ENCODE peak calls at places on chromosome 11, in ten cellular contexts. One of them, this sample, is unnamed.

GRCh38 chr11:94968334-94968958 is 4.9 kb downstream of the CWC15 start:
- DNase-seq in activated B cell treated with CpG ODN at 0.5 μM for 24 hours: no peak
- DNase-seq in SK-MEL-5: peak; percentile 50
- DNase-seq in stimulated activated naive CD4-positive, alpha-beta T cell: no peak
- DNase-seq in T-helper 9 cell: no peak
- DNase-seq in stimulated activated CD8-positive, alpha-beta memory T cell treated with anti-CD3 and anti-CD28 coated beads, Interleukin-4, amount 100 ng/mL, for 4 hours: no peak
- DNase-seq in Caki2: no peak
- DNase-seq in fibroblast of mammary gland: peak; percentile 75
- DNase-seq in small intestine: no peak
- DNase-seq in HTR-8/SVneo: no peak
- DNase-seq in this sample: no peak

GRCh38 chr11:75597636-75598035 is 35.6 kb downstream of the SERPINH1 start:
- DNase-seq in stimulated activated naive CD4-positive, alpha-beta T cell: no peak
- DNase-seq in stimulated activated CD8-positive, alpha-beta memory T cell treated with anti-CD3 and anti-CD28 coated beads, Interleukin-4, amount 100 ng/mL, for 4 hours: no peak
- DNase-seq in activated B cell treated with CpG ODN at 0.5 μM for 24 hours: no peak
- DNase-seq in HTR-8/SVneo: peak; percentile 73
- DNase-seq in small intestine: peak; percentile 38
- DNase-seq in Caki2: no peak
- DNase-seq in SK-MEL-5: peak; percentile 81
- DNase-seq in fibroblast of mammary gland: peak; percentile 38
- DNase-seq in T-helper 9 cell: no peak
- DNase-seq in this sample: peak; percentile 38

GRCh38 chr11:64856382-64857227 is 12.2 kb upstream of the CDC42BPG start:
- DNase-seq in fibroblast of mammary gland: peak; percentile 90
- DNase-seq in T-helper 9 cell: no peak
- DNase-seq in activated B cell treated with CpG ODN at 0.5 μM for 24 hours: peak; percentile 45
- DNase-seq in HTR-8/SVneo: peak; percentile 53
- DNase-seq in stimulated activated CD8-positive, alpha-beta memory T cell treated with anti-CD3 and anti-CD28 coated beads, Interleukin-4, amount 100 ng/mL, for 4 hours: no peak
- DNase-seq in Caki2: peak; percentile 88
- DNase-seq in small intestine: peak; percentile 87
- DNase-seq in SK-MEL-5: no peak
- DNase-seq in stimulated activated naive CD4-positive, alpha-beta T cell: no peak
- DNase-seq in this sample: peak; percentile 80

GRCh38 chr11:125903753-125904659 is at the start of gene DDX25:
- DNase-seq in HTR-8/SVneo: no peak
- DNase-seq in Caki2: no peak
- DNase-seq in T-helper 9 cell: no peak
- DNase-seq in activated B cell treated with CpG ODN at 0.5 μM for 24 hours: no peak
- DNase-seq in stimulated activated CD8-positive, alpha-beta memory T cell treated with anti-CD3 and anti-CD28 coated beads, Interleukin-4, amount 100 ng/mL, for 4 hours: no peak
- DNase-seq in stimulated activated naive CD4-positive, alpha-beta T cell: peak; percentile 21
- DNase-seq in small intestine: no peak
- DNase-seq in fibroblast of mammary gland: no peak
- DNase-seq in SK-MEL-5: peak; percentile 27
- DNase-seq in this sample: no peak

GRCh38 chr11:115222863-115223530 is 281.2 kb downstream of the CADM1 start:
- DNase-seq in small intestine: no peak
- DNase-seq in HTR-8/SVneo: no peak
- DNase-seq in SK-MEL-5: no peak
- DNase-seq in fibroblast of mammary gland: no peak
- DNase-seq in T-helper 9 cell: no peak
- DNase-seq in stimulated activated CD8-positive, alpha-beta memory T cell treated with anti-CD3 and anti-CD28 coated beads, Interleukin-4, amount 100 ng/mL, for 4 hours: no peak
- DNase-seq in stimulated activated naive CD4-positive, alpha-beta T cell: no peak
- DNase-seq in activated B cell treated with CpG ODN at 0.5 μM for 24 hours: no peak
- DNase-seq in Caki2: no peak
- DNase-seq in this sample: no peak

GRCh38 chr11:87453531-87454089 is 415.9 kb downstream of the TMEM135 start:
- DNase-seq in Caki2: no peak
- DNase-seq in stimulated activated naive CD4-positive, alpha-beta T cell: no peak
- DNase-seq in fibroblast of mammary gland: no peak
- DNase-seq in stimulated activated CD8-positive, alpha-beta memory T cell treated with anti-CD3 and anti-CD28 coated beads, Interleukin-4, amount 100 ng/mL, for 4 hours: no peak
- DNase-seq in small intestine: no peak
- DNase-seq in T-helper 9 cell: no peak
- DNase-seq in SK-MEL-5: no peak
- DNase-seq in activated B cell treated with CpG ODN at 0.5 μM for 24 hours: no peak
- DNase-seq in HTR-8/SVneo: no peak
- DNase-seq in this sample: no peak

GRCh38 chr11:14300661-14301304 is 58.2 kb downstream of the RRAS2 start:
- DNase-seq in SK-MEL-5: peak; percentile 86
- DNase-seq in small intestine: peak; percentile 66
- DNase-seq in stimulated activated naive CD4-positive, alpha-beta T cell: peak; percentile 8
- DNase-seq in Caki2: peak; percentile 56
- DNase-seq in T-helper 9 cell: peak; percentile 17
- DNase-seq in stimulated activated CD8-positive, alpha-beta memory T cell treated with anti-CD3 and anti-CD28 coated beads, Interleukin-4, amount 100 ng/mL, for 4 hours: peak; percentile 18
- DNase-seq in HTR-8/SVneo: peak; percentile 60
- DNase-seq in activated B cell treated with CpG ODN at 0.5 μM for 24 hours: no peak
- DNase-seq in fibroblast of mammary gland: peak; percentile 84
- DNase-seq in this sample: peak; percentile 59

GRCh38 chr11:117633976-117634755 is 162.8 kb downstream of the DSCAML1 start:
- DNase-seq in small intestine: no peak
- DNase-seq in Caki2: no peak
- DNase-seq in stimulated activated naive CD4-positive, alpha-beta T cell: no peak
- DNase-seq in activated B cell treated with CpG ODN at 0.5 μM for 24 hours: no peak
- DNase-seq in SK-MEL-5: peak; percentile 26
- DNase-seq in fibroblast of mammary gland: no peak
- DNase-seq in HTR-8/SVneo: no peak
- DNase-seq in stimulated activated CD8-positive, alpha-beta memory T cell treated with anti-CD3 and anti-CD28 coated beads, Interleukin-4, amount 100 ng/mL, for 4 hours: no peak
- DNase-seq in T-helper 9 cell: no peak
- DNase-seq in this sample: no peak

GRCh38 chr11:68214173-68215086 is 1.3 kb upstream of the KMT5B start:
- DNase-seq in SK-MEL-5: no peak
- DNase-seq in Caki2: no peak
- DNase-seq in T-helper 9 cell: peak; percentile 10
- DNase-seq in fibroblast of mammary gland: no peak
- DNase-seq in activated B cell treated with CpG ODN at 0.5 μM for 24 hours: no peak
- DNase-seq in stimulated activated CD8-positive, alpha-beta memory T cell treated with anti-CD3 and anti-CD28 coated beads, Interleukin-4, amount 100 ng/mL, for 4 hours: no peak
- DNase-seq in HTR-8/SVneo: peak; percentile 34
- DNase-seq in stimulated activated naive CD4-positive, alpha-beta T cell: no peak
- DNase-seq in small intestine: no peak
- DNase-seq in this sample: no peak

GRCh38 chr11:6655020-6655789 is 404 bp downstream of the DCHS1 start:
- DNase-seq in SK-MEL-5: no peak
- DNase-seq in fibroblast of mammary gland: no peak
- DNase-seq in stimulated activated naive CD4-positive, alpha-beta T cell: peak; percentile 17
- DNase-seq in stimulated activated CD8-positive, alpha-beta memory T cell treated with anti-CD3 and anti-CD28 coated beads, Interleukin-4, amount 100 ng/mL, for 4 hours: no peak
- DNase-seq in Caki2: no peak
- DNase-seq in activated B cell treated with CpG ODN at 0.5 μM for 24 hours: no peak
- DNase-seq in T-helper 9 cell: no peak
- DNase-seq in HTR-8/SVneo: no peak
- DNase-seq in small intestine: no peak
- DNase-seq in this sample: no peak

GRCh38 chr11:6856871-6857270 is 6.0 kb upstream of the OR10A2 start:
- DNase-seq in stimulated activated naive CD4-positive, alpha-beta T cell: no peak
- DNase-seq in fibroblast of mammary gland: peak; percentile 48
- DNase-seq in activated B cell treated with CpG ODN at 0.5 μM for 24 hours: no peak
- DNase-seq in HTR-8/SVneo: no peak
- DNase-seq in small intestine: no peak
- DNase-seq in Caki2: no peak
- DNase-seq in T-helper 9 cell: no peak
- DNase-seq in SK-MEL-5: no peak
- DNase-seq in stimulated activated CD8-positive, alpha-beta memory T cell treated with anti-CD3 and anti-CD28 coated beads, Interleukin-4, amount 100 ng/mL, for 4 hours: no peak
- DNase-seq in this sample: no peak

GRCh38 chr11:91926967-91927366 is 297.7 kb upstream of the FAT3 start:
- DNase-seq in HTR-8/SVneo: no peak
- DNase-seq in stimulated activated naive CD4-positive, alpha-beta T cell: no peak
- DNase-seq in SK-MEL-5: no peak
- DNase-seq in T-helper 9 cell: no peak
- DNase-seq in fibroblast of mammary gland: peak; percentile 10
- DNase-seq in stimulated activated CD8-positive, alpha-beta memory T cell treated with anti-CD3 and anti-CD28 coated beads, Interleukin-4, amount 100 ng/mL, for 4 hours: no peak
- DNase-seq in Caki2: no peak
- DNase-seq in activated B cell treated with CpG ODN at 0.5 μM for 24 hours: no peak
- DNase-seq in small intestine: no peak
- DNase-seq in this sample: no peak

GRCh38 chr11:122215244-122215992 is 99.4 kb upstream of the BLID start:
- DNase-seq in stimulated activated naive CD4-positive, alpha-beta T cell: no peak
- DNase-seq in Caki2: peak; percentile 62
- DNase-seq in stimulated activated CD8-positive, alpha-beta memory T cell treated with anti-CD3 and anti-CD28 coated beads, Interleukin-4, amount 100 ng/mL, for 4 hours: no peak
- DNase-seq in T-helper 9 cell: no peak
- DNase-seq in small intestine: peak; percentile 49
- DNase-seq in fibroblast of mammary gland: peak; percentile 94
- DNase-seq in HTR-8/SVneo: peak; percentile 81
- DNase-seq in activated B cell treated with CpG ODN at 0.5 μM for 24 hours: no peak
- DNase-seq in SK-MEL-5: peak; percentile 70
- DNase-seq in this sample: peak; percentile 87

GRCh38 chr11:16737860-16738197 is 618 bp upstream of the C11orf58 start:
- DNase-seq in stimulated activated CD8-positive, alpha-beta memory T cell treated with anti-CD3 and anti-CD28 coated beads, Interleukin-4, amount 100 ng/mL, for 4 hours: no peak
- DNase-seq in stimulated activated naive CD4-positive, alpha-beta T cell: no peak
- DNase-seq in Caki2: no peak
- DNase-seq in T-helper 9 cell: no peak
- DNase-seq in SK-MEL-5: no peak
- DNase-seq in activated B cell treated with CpG ODN at 0.5 μM for 24 hours: no peak
- DNase-seq in HTR-8/SVneo: no peak
- DNase-seq in small intestine: no peak
- DNase-seq in fibroblast of mammary gland: no peak
- DNase-seq in this sample: peak; percentile 39

GRCh38 chr11:111635706-111636045 is 33.4 kb downstream of the SIK2 start:
- DNase-seq in small intestine: peak; percentile 64
- DNase-seq in SK-MEL-5: peak; percentile 34
- DNase-seq in stimulated activated CD8-positive, alpha-beta memory T cell treated with anti-CD3 and anti-CD28 coated beads, Interleukin-4, amount 100 ng/mL, for 4 hours: no peak
- DNase-seq in T-helper 9 cell: no peak
- DNase-seq in fibroblast of mammary gland: peak; percentile 81
- DNase-seq in HTR-8/SVneo: no peak
- DNase-seq in Caki2: peak; percentile 10
- DNase-seq in stimulated activated naive CD4-positive, alpha-beta T cell: no peak
- DNase-seq in activated B cell treated with CpG ODN at 0.5 μM for 24 hours: no peak
- DNase-seq in this sample: peak; percentile 48